ENCODE peak calls at places on chromosomes 16 and 17, in nine cellular contexts. C, A, L, M, Q, D, I, X and F are unnamed samples.

GRCh38 chr17:43917348-43918025 is 10.2 kb upstream of the MPP2 start:
- DNase-seq in C (no peak), A (peak), L (no peak), M (peak), Q (no peak), D (no peak), I (peak), X (peak), F (peak)

GRCh38 chr17:15298176-15298575 is 33.0 kb upstream of the PMP22 start:
- DNase-seq in C (no peak), A (no peak), L (no peak), M (no peak), Q (peak), D (no peak), I (no peak), X (no peak), F (no peak)

GRCh38 chr17:39738568-39738901 is 797 bp downstream of the GRB7 start:
- DNase-seq in C (no peak), A (peak), L (no peak), M (peak), Q (no peak), D (no peak), I (peak), X (peak), F (peak)

GRCh38 chr16:54158986-54159385 is 127.6 kb downstream of the IRX3 start:
- DNase-seq in C (no peak), A (no peak), L (no peak), M (no peak), Q (no peak), D (no peak), I (no peak), X (no peak), F (no peak)

GRCh38 chr16:27284865-27285675 is 16.5 kb upstream of the NSMCE1 start:
- DNase-seq in C (no peak), A (no peak), L (no peak), M (no peak), Q (no peak), D (no peak), I (peak), X (no peak), F (peak)

GRCh38 chr17:47717845-47718621 is 15.0 kb upstream of the TBX21 start:
- DNase-seq in C (no peak), A (no peak), L (no peak), M (no peak), Q (peak), D (no peak), I (no peak), X (peak), F (no peak)

GRCh38 chr16:71916397-71916920 is 21.1 kb downstream of the IST1 start:
- DNase-seq in C (no peak), A (no peak), L (no peak), M (no peak), Q (no peak), D (no peak), I (no peak), X (no peak), F (no peak)

GRCh38 chr17:66347661-66348604 is 45.5 kb downstream of the PRKCA start:
- DNase-seq in C (no peak), A (no peak), L (no peak), M (no peak), Q (peak), D (no peak), I (no peak), X (no peak), F (no peak)

GRCh38 chr17:81976332-81977210 is 858 bp upstream of the ASPSCR1 start:
- DNase-seq in C (no peak), A (no peak), L (no peak), M (no peak), Q (peak), D (no peak), I (no peak), X (peak), F (peak)

GRCh38 chr17:17170346-17170976 is 35.7 kb downstream of the PLD6 start:
- DNase-seq in C (no peak), A (no peak), L (no peak), M (no peak), Q (no peak), D (no peak), I (no peak), X (no peak), F (no peak)

GRCh38 chr17:41494524-41494923 is 4.8 kb upstream of the KRT36 start:
- DNase-seq in C (peak), A (no peak), L (no peak), M (no peak), Q (peak), D (no peak), I (no peak), X (no peak), F (no peak)

GRCh38 chr17:62804822-62805221 is 3.3 kb downstream of the MARCHF10 start:
- DNase-seq in C (peak), A (no peak), L (no peak), M (no peak), Q (peak), D (no peak), I (no peak), X (no peak), F (no peak)

GRCh38 chr17:78314683-78315354 is 45.1 kb downstream of the SOCS3 start:
- DNase-seq in C (no peak), A (no peak), L (peak), M (no peak), Q (no peak), D (no peak), I (no peak), X (no peak), F (no peak)

GRCh38 chr16:48335961-48336360 is 49.3 kb downstream of the SIAH1 start:
- DNase-seq in C (no peak), A (no peak), L (no peak), M (no peak), Q (no peak), D (no peak), I (no peak), X (no peak), F (no peak)

GRCh38 chr17:38333635-38334295 is 10.0 kb downstream of the GPR179 start:
- DNase-seq in C (peak), A (peak), L (peak), M (peak), Q (no peak), D (no peak), I (peak), X (no peak), F (peak)

GRCh38 chr16:75309899-75310430 is 58.5 kb upstream of the BCAR1 start:
- DNase-seq in C (no peak), A (no peak), L (no peak), M (no peak), Q (no peak), D (no peak), I (no peak), X (no peak), F (no peak)

GRCh38 chr16:19127205-19127604 is 13.4 kb downstream of the ITPRIPL2 start:
- DNase-seq in C (no peak), A (no peak), L (no peak), M (no peak), Q (no peak), D (no peak), I (no peak), X (no peak), F (no peak)

GRCh38 chr16:75789237-75789636 is 62.9 kb upstream of the CPHXL start:
- DNase-seq in C (peak), A (no peak), L (no peak), M (no peak), Q (peak), D (no peak), I (peak), X (no peak), F (no peak)

GRCh38 chr16:5234295-5235050 is 136.9 kb upstream of the EEF2KMT start:
- DNase-seq in C (no peak), A (no peak), L (no peak), M (no peak), Q (no peak), D (no peak), I (no peak), X (no peak), F (no peak)

GRCh38 chr16:85680352-85680944 is 8.3 kb downstream of the GINS2 start:
- DNase-seq in C (no peak), A (no peak), L (no peak), M (no peak), Q (no peak), D (no peak), I (no peak), X (no peak), F (no peak)

GRCh38 chr16:4664538-4665418 is 28.6 kb upstream of the NUDT16L1 start:
- DNase-seq in C (no peak), A (peak), L (peak), M (peak), Q (no peak), D (peak), I (peak), X (peak), F (peak)

GRCh38 chr17:34001246-34001645 is 253.8 kb upstream of the CCL2 start:
- DNase-seq in C (no peak), A (no peak), L (no peak), M (no peak), Q (no peak), D (no peak), I (no peak), X (no peak), F (no peak)

GRCh38 chr17:15255713-15256454 is 9.2 kb downstream of the PMP22 start:
- DNase-seq in C (no peak), A (no peak), L (no peak), M (no peak), Q (no peak), D (no peak), I (no peak), X (no peak), F (no peak)

GRCh38 chr16:51465026-51465425 is 314.0 kb upstream of the SALL1 start:
- DNase-seq in C (no peak), A (no peak), L (no peak), M (no peak), Q (peak), D (no peak), I (no peak), X (no peak), F (no peak)

GRCh38 chr17:65457635-65458257 is 103.7 kb downstream of the AXIN2 start:
- DNase-seq in C (no peak), A (no peak), L (no peak), M (no peak), Q (no peak), D (no peak), I (no peak), X (no peak), F (no peak)

GRCh38 chr16:8541868-8542267 is 48.4 kb downstream of the TMEM114 start:
- DNase-seq in C (no peak), A (no peak), L (no peak), M (no peak), Q (no peak), D (no peak), I (no peak), X (no peak), F (no peak)

GRCh38 chr16:10895053-10895946 is 18.3 kb downstream of the CIITA start:
- DNase-seq in C (no peak), A (peak), L (no peak), M (no peak), Q (no peak), D (no peak), I (no peak), X (no peak), F (no peak)

GRCh38 chr17:50037321-50038107 is 18.4 kb upstream of the ITGA3 start:
- DNase-seq in C (peak), A (no peak), L (no peak), M (no peak), Q (peak), D (no peak), I (no peak), X (no peak), F (no peak)

GRCh38 chr17:76734080-76734840 is 2.9 kb downstream of the SRSF2 start:
- DNase-seq in C (no peak), A (no peak), L (no peak), M (no peak), Q (no peak), D (no peak), I (no peak), X (no peak), F (no peak)

GRCh38 chr16:57187508-57187854 is 1.4 kb downstream of the RSPRY1 start:
- DNase-seq in C (no peak), A (peak), L (no peak), M (no peak), Q (no peak), D (no peak), I (peak), X (no peak), F (no peak)

GRCh38 chr16:23505942-23506605 is 4.2 kb downstream of the GGA2 start:
- DNase-seq in C (no peak), A (no peak), L (no peak), M (no peak), Q (no peak), D (no peak), I (no peak), X (no peak), F (no peak)

GRCh38 chr17:50426814-50427787 is 1.1 kb downstream of the ACSF2 start:
- DNase-seq in C (peak), A (no peak), L (no peak), M (no peak), Q (peak), D (no peak), I (peak), X (no peak), F (no peak)